ENCODE peak calls at places on chromosomes 7 and 10, in ten cellular contexts. K is tibial nerve; H is GM04503; W is dermis blood vessel endothelial cell; M is Right ventricle myocardium inferior; E is fibroblast of pulmonary artery; F is T-helper 9 cell; J is brain microvascular endothelial cell; B is CD4-positive, alpha-beta T cell; U is sigmoid colon. Q is an unnamed sample.

GRCh38 chr10:130018253-130018652 is 54.2 kb upstream of the EBF3 start:
- DNase-seq in K (no peak), H (no peak), W (no peak), M (no peak), E (peak), F (no peak), J (peak), B (no peak), U (no peak), Q (no peak)

GRCh38 chr7:151304856-151305255 is 36.8 kb upstream of the NUB1 start:
- DNase-seq in K (no peak), H (no peak), W (no peak), M (no peak), E (peak), F (no peak), J (no peak), B (no peak), U (no peak), Q (no peak)

GRCh38 chr10:43824934-43825333 is 176.3 kb upstream of the ZNF32 start:
- DNase-seq in K (peak), H (no peak), W (no peak), M (peak), E (peak), F (no peak), J (peak), B (no peak), U (peak), Q (no peak)

GRCh38 chr10:17432738-17433137 is 21.7 kb downstream of the ST8SIA6 start:
- DNase-seq in K (no peak), H (no peak), W (peak), M (no peak), E (peak), F (no peak), J (no peak), B (no peak), U (no peak), Q (no peak)

GRCh38 chr7:43113622-43114450 is 1.4 kb downstream of the HECW1 start:
- DNase-seq in K (no peak), H (no peak), W (no peak), M (no peak), E (no peak), F (no peak), J (no peak), B (no peak), U (no peak), Q (peak)

GRCh38 chr7:16531682-16532081 is 5.1 kb downstream of the LRRC72 start:
- DNase-seq in K (no peak), H (no peak), W (no peak), M (no peak), E (no peak), F (no peak), J (no peak), B (no peak), U (no peak), Q (no peak)

GRCh38 chr10:28988980-28989379 is 299.9 kb upstream of the LYZL1 start:
- DNase-seq in K (no peak), H (no peak), W (no peak), M (no peak), E (no peak), F (no peak), J (no peak), B (no peak), U (no peak), Q (no peak)

GRCh38 chr10:28291881-28292297 is 11.0 kb downstream of the MPP7 start:
- DNase-seq in K (no peak), H (peak), W (peak), M (no peak), E (peak), F (no peak), J (peak), B (no peak), U (no peak), Q (peak)

GRCh38 chr7:823639-824038 is 8.6 kb upstream of the SUN1 start:
- DNase-seq in K (no peak), H (no peak), W (peak), M (no peak), E (no peak), F (no peak), J (no peak), B (no peak), U (peak), Q (no peak)

GRCh38 chr7:149885191-149886017 is 11.6 kb downstream of the ATP6V0E2 start:
- DNase-seq in K (no peak), H (no peak), W (no peak), M (peak), E (no peak), F (no peak), J (no peak), B (no peak), U (no peak), Q (no peak)

Q was measured in upper lobe of left lung.